ENCODE peak calls at places on chromosomes 2 and 18, in eight cellular contexts. One of them, this sample, is unnamed.

GRCh38 chr2:225041871-225042799 is at the start of gene DOCK10:
- DNase-seq in mucosa of gallbladder: no peak
- DNase-seq in substantia nigra: peak
- DNase-seq in dorsolateral prefrontal cortex: peak
- DNase-seq in NCI-H526: no peak
- DNase-seq in activated CD8-positive, alpha-beta memory T cell treated with anti-CD3 and anti-CD28 coated beads, Interleukin-2, amount 10 ng/mL, durations not matched to agents 7 days and 5 days: peak
- DNase-seq in brain microvascular endothelial cell: peak
- DNase-seq in amniotic stem cell: no peak
- DNase-seq in this sample: peak

GRCh38 chr2:164474873-164475272 is 146.4 kb downstream of the GRB14 start:
- DNase-seq in activated CD8-positive, alpha-beta memory T cell treated with anti-CD3 and anti-CD28 coated beads, Interleukin-2, amount 10 ng/mL, durations not matched to agents 7 days and 5 days: no peak
- DNase-seq in brain microvascular endothelial cell: no peak
- DNase-seq in substantia nigra: no peak
- DNase-seq in dorsolateral prefrontal cortex: no peak
- DNase-seq in mucosa of gallbladder: no peak
- DNase-seq in amniotic stem cell: no peak
- DNase-seq in NCI-H526: no peak
- DNase-seq in this sample: no peak

GRCh38 chr2:46337208-46337994 is 40.2 kb downstream of the EPAS1 start:
- DNase-seq in amniotic stem cell: no peak
- DNase-seq in brain microvascular endothelial cell: no peak
- DNase-seq in activated CD8-positive, alpha-beta memory T cell treated with anti-CD3 and anti-CD28 coated beads, Interleukin-2, amount 10 ng/mL, durations not matched to agents 7 days and 5 days: no peak
- DNase-seq in NCI-H526: no peak
- DNase-seq in dorsolateral prefrontal cortex: no peak
- DNase-seq in mucosa of gallbladder: no peak
- DNase-seq in substantia nigra: no peak
- DNase-seq in this sample: no peak

GRCh38 chr18:9082763-9083510 is 19.6 kb upstream of the NDUFV2 start:
- DNase-seq in mucosa of gallbladder: no peak
- DNase-seq in NCI-H526: no peak
- DNase-seq in dorsolateral prefrontal cortex: no peak
- DNase-seq in activated CD8-positive, alpha-beta memory T cell treated with anti-CD3 and anti-CD28 coated beads, Interleukin-2, amount 10 ng/mL, durations not matched to agents 7 days and 5 days: peak
- DNase-seq in amniotic stem cell: no peak
- DNase-seq in substantia nigra: no peak
- DNase-seq in brain microvascular endothelial cell: no peak
- DNase-seq in this sample: no peak

GRCh38 chr2:6723865-6724571 is 141.7 kb downstream of the CMPK2 start:
- DNase-seq in amniotic stem cell: peak
- DNase-seq in activated CD8-positive, alpha-beta memory T cell treated with anti-CD3 and anti-CD28 coated beads, Interleukin-2, amount 10 ng/mL, durations not matched to agents 7 days and 5 days: no peak
- DNase-seq in brain microvascular endothelial cell: no peak
- DNase-seq in mucosa of gallbladder: no peak
- DNase-seq in dorsolateral prefrontal cortex: no peak
- DNase-seq in substantia nigra: no peak
- DNase-seq in NCI-H526: no peak
- DNase-seq in this sample: no peak

GRCh38 chr2:106232633-106233032 is 38.5 kb upstream of the UXS1 start:
- DNase-seq in mucosa of gallbladder: no peak
- DNase-seq in dorsolateral prefrontal cortex: no peak
- DNase-seq in brain microvascular endothelial cell: no peak
- DNase-seq in substantia nigra: no peak
- DNase-seq in NCI-H526: no peak
- DNase-seq in activated CD8-positive, alpha-beta memory T cell treated with anti-CD3 and anti-CD28 coated beads, Interleukin-2, amount 10 ng/mL, durations not matched to agents 7 days and 5 days: no peak
- DNase-seq in amniotic stem cell: no peak
- DNase-seq in this sample: peak

GRCh38 chr18:21049306-21049705 is 62.3 kb downstream of the ROCK1 start:
- DNase-seq in mucosa of gallbladder: no peak
- DNase-seq in brain microvascular endothelial cell: no peak
- DNase-seq in NCI-H526: no peak
- DNase-seq in dorsolateral prefrontal cortex: no peak
- DNase-seq in substantia nigra: no peak
- DNase-seq in activated CD8-positive, alpha-beta memory T cell treated with anti-CD3 and anti-CD28 coated beads, Interleukin-2, amount 10 ng/mL, durations not matched to agents 7 days and 5 days: no peak
- DNase-seq in amniotic stem cell: no peak
- DNase-seq in this sample: no peak

GRCh38 chr2:73870084-73870483 is 22.7 kb upstream of the ACTG2 start:
- DNase-seq in substantia nigra: no peak
- DNase-seq in amniotic stem cell: peak
- DNase-seq in dorsolateral prefrontal cortex: no peak
- DNase-seq in mucosa of gallbladder: peak
- DNase-seq in NCI-H526: no peak
- DNase-seq in brain microvascular endothelial cell: peak
- DNase-seq in activated CD8-positive, alpha-beta memory T cell treated with anti-CD3 and anti-CD28 coated beads, Interleukin-2, amount 10 ng/mL, durations not matched to agents 7 days and 5 days: no peak
- DNase-seq in this sample: peak

GRCh38 chr18:42137671-42138375 is 182.8 kb downstream of the PIK3C3 start:
- DNase-seq in mucosa of gallbladder: no peak
- DNase-seq in NCI-H526: no peak
- DNase-seq in activated CD8-positive, alpha-beta memory T cell treated with anti-CD3 and anti-CD28 coated beads, Interleukin-2, amount 10 ng/mL, durations not matched to agents 7 days and 5 days: no peak
- DNase-seq in brain microvascular endothelial cell: no peak
- DNase-seq in amniotic stem cell: no peak
- DNase-seq in substantia nigra: no peak
- DNase-seq in dorsolateral prefrontal cortex: no peak
- DNase-seq in this sample: no peak

GRCh38 chr2:30300456-30301221 is 69.3 kb downstream of the LBH start:
- DNase-seq in substantia nigra: no peak
- DNase-seq in dorsolateral prefrontal cortex: no peak
- DNase-seq in amniotic stem cell: no peak
- DNase-seq in activated CD8-positive, alpha-beta memory T cell treated with anti-CD3 and anti-CD28 coated beads, Interleukin-2, amount 10 ng/mL, durations not matched to agents 7 days and 5 days: no peak
- DNase-seq in mucosa of gallbladder: peak
- DNase-seq in brain microvascular endothelial cell: peak
- DNase-seq in NCI-H526: no peak
- DNase-seq in this sample: no peak

GRCh38 chr2:69221960-69222751 is 164.9 kb downstream of the GFPT1 start:
- DNase-seq in dorsolateral prefrontal cortex: no peak
- DNase-seq in mucosa of gallbladder: no peak
- DNase-seq in substantia nigra: no peak
- DNase-seq in amniotic stem cell: peak
- DNase-seq in brain microvascular endothelial cell: peak
- DNase-seq in activated CD8-positive, alpha-beta memory T cell treated with anti-CD3 and anti-CD28 coated beads, Interleukin-2, amount 10 ng/mL, durations not matched to agents 7 days and 5 days: no peak
- DNase-seq in NCI-H526: no peak
- DNase-seq in this sample: no peak

GRCh38 chr18:41719808-41720207 is 235.2 kb upstream of the PIK3C3 start:
- DNase-seq in brain microvascular endothelial cell: peak
- DNase-seq in NCI-H526: no peak
- DNase-seq in activated CD8-positive, alpha-beta memory T cell treated with anti-CD3 and anti-CD28 coated beads, Interleukin-2, amount 10 ng/mL, durations not matched to agents 7 days and 5 days: no peak
- DNase-seq in dorsolateral prefrontal cortex: no peak
- DNase-seq in mucosa of gallbladder: no peak
- DNase-seq in amniotic stem cell: no peak
- DNase-seq in substantia nigra: no peak
- DNase-seq in this sample: no peak

GRCh38 chr2:134973241-134974146 is 54.9 kb downstream of the CCNT2 start:
- DNase-seq in brain microvascular endothelial cell: no peak
- DNase-seq in dorsolateral prefrontal cortex: no peak
- DNase-seq in substantia nigra: no peak
- DNase-seq in NCI-H526: no peak
- DNase-seq in mucosa of gallbladder: no peak
- DNase-seq in activated CD8-positive, alpha-beta memory T cell treated with anti-CD3 and anti-CD28 coated beads, Interleukin-2, amount 10 ng/mL, durations not matched to agents 7 days and 5 days: no peak
- DNase-seq in amniotic stem cell: no peak
- DNase-seq in this sample: no peak

GRCh38 chr2:6896930-6897759 is 19.6 kb downstream of the RSAD2 start:
- DNase-seq in substantia nigra: no peak
- DNase-seq in activated CD8-positive, alpha-beta memory T cell treated with anti-CD3 and anti-CD28 coated beads, Interleukin-2, amount 10 ng/mL, durations not matched to agents 7 days and 5 days: no peak
- DNase-seq in brain microvascular endothelial cell: no peak
- DNase-seq in NCI-H526: no peak
- DNase-seq in amniotic stem cell: peak
- DNase-seq in mucosa of gallbladder: no peak
- DNase-seq in dorsolateral prefrontal cortex: no peak
- DNase-seq in this sample: no peak

GRCh38 chr2:1603059-1603458 is 141.3 kb downstream of the PXDN start:
- DNase-seq in brain microvascular endothelial cell: no peak
- DNase-seq in activated CD8-positive, alpha-beta memory T cell treated with anti-CD3 and anti-CD28 coated beads, Interleukin-2, amount 10 ng/mL, durations not matched to agents 7 days and 5 days: no peak
- DNase-seq in dorsolateral prefrontal cortex: no peak
- DNase-seq in NCI-H526: no peak
- DNase-seq in mucosa of gallbladder: no peak
- DNase-seq in substantia nigra: no peak
- DNase-seq in amniotic stem cell: no peak
- DNase-seq in this sample: no peak

GRCh38 chr2:208490492-208490891 is 83.9 kb downstream of the PTH2R start:
- DNase-seq in substantia nigra: no peak
- DNase-seq in amniotic stem cell: no peak
- DNase-seq in dorsolateral prefrontal cortex: no peak
- DNase-seq in activated CD8-positive, alpha-beta memory T cell treated with anti-CD3 and anti-CD28 coated beads, Interleukin-2, amount 10 ng/mL, durations not matched to agents 7 days and 5 days: no peak
- DNase-seq in NCI-H526: no peak
- DNase-seq in mucosa of gallbladder: no peak
- DNase-seq in brain microvascular endothelial cell: no peak
- DNase-seq in this sample: no peak

GRCh38 chr18:37287601-37288000 is 278.0 kb downstream of the CELF4 start:
- DNase-seq in amniotic stem cell: no peak
- DNase-seq in NCI-H526: no peak
- DNase-seq in dorsolateral prefrontal cortex: no peak
- DNase-seq in brain microvascular endothelial cell: no peak
- DNase-seq in mucosa of gallbladder: no peak
- DNase-seq in substantia nigra: no peak
- DNase-seq in activated CD8-positive, alpha-beta memory T cell treated with anti-CD3 and anti-CD28 coated beads, Interleukin-2, amount 10 ng/mL, durations not matched to agents 7 days and 5 days: no peak
- DNase-seq in this sample: no peak